ENCODE peak calls at places on chromosomes 16 and 17, in four cellular contexts. N is GM13976, H is bronchial epithelial cell, G is tibial artery. O is an unnamed sample.

GRCh38 chr17:79671387-79671752 is 59.4 kb upstream of the ENPP7 start:
- DNase-seq in N (no peak), H (no peak), G (no peak), O (no peak)

GRCh38 chr17:185445-186138 is 4.1 kb upstream of the DOC2B start:
- DNase-seq in N (no peak), H (peak; percentile 53), G (no peak), O (no peak)

GRCh38 chr17:33316733-33317132 is 23.6 kb upstream of the ASIC2 start:
- DNase-seq in N (no peak), H (no peak), G (no peak), O (no peak)

GRCh38 chr17:17576772-17577234 is 14.7 kb downstream of the PEMT start:
- DNase-seq in N (no peak), H (no peak), G (no peak), O (no peak)

GRCh38 chr16:77298638-77299360 is 99.6 kb downstream of the SYCE1L start:
- DNase-seq in N (no peak), H (peak; percentile 91), G (no peak), O (no peak)

GRCh38 chr17:65711671-65712276 is 150.3 kb upstream of the AXIN2 start:
- DNase-seq in N (no peak), H (no peak), G (no peak), O (no peak)

GRCh38 chr16:67150058-67150832 is 553 bp downstream of the B3GNT9 start:
- DNase-seq in N (peak; percentile 86), H (peak; percentile 15), G (no peak), O (peak; percentile 86)

GRCh38 chr16:73483076-73483791 is 435.3 kb upstream of the ZFHX3 start:
- DNase-seq in N (no peak), H (no peak), G (no peak), O (no peak)

GRCh38 chr16:66515543-66516171 is 34.3 kb downstream of the TK2 start:
- DNase-seq in N (peak; percentile 50), H (no peak), G (peak; percentile 83), O (peak; percentile 45)

GRCh38 chr16:71426069-71426879 is 15.6 kb downstream of the TLE7 start:
- DNase-seq in N (peak; percentile 71), H (peak; percentile 95), G (no peak), O (peak; percentile 76)

GRCh38 chr17:80948091-80948960 is 43.3 kb upstream of the CHMP6 start:
- DNase-seq in N (no peak), H (no peak), G (peak; percentile 73), O (no peak)

GRCh38 chr17:9900744-9901143 is 4.3 kb downstream of the RCVRN start:
- DNase-seq in N (no peak), H (peak; percentile 8), G (no peak), O (no peak)

GRCh38 chr17:82350182-82351030 is 8.6 kb upstream of the TEX19 start:
- DNase-seq in N (no peak), H (no peak), G (no peak), O (peak; percentile 55)

GRCh38 chr17:82931696-82932060 is 91.9 kb upstream of the ZNF750 start:
- DNase-seq in N (no peak), H (peak; percentile 17), G (peak; percentile 80), O (no peak)

GRCh38 chr17:72151565-72152391 is 31.0 kb downstream of the SOX9 start:
- DNase-seq in N (no peak), H (peak; percentile 44), G (no peak), O (no peak)

DNA sequence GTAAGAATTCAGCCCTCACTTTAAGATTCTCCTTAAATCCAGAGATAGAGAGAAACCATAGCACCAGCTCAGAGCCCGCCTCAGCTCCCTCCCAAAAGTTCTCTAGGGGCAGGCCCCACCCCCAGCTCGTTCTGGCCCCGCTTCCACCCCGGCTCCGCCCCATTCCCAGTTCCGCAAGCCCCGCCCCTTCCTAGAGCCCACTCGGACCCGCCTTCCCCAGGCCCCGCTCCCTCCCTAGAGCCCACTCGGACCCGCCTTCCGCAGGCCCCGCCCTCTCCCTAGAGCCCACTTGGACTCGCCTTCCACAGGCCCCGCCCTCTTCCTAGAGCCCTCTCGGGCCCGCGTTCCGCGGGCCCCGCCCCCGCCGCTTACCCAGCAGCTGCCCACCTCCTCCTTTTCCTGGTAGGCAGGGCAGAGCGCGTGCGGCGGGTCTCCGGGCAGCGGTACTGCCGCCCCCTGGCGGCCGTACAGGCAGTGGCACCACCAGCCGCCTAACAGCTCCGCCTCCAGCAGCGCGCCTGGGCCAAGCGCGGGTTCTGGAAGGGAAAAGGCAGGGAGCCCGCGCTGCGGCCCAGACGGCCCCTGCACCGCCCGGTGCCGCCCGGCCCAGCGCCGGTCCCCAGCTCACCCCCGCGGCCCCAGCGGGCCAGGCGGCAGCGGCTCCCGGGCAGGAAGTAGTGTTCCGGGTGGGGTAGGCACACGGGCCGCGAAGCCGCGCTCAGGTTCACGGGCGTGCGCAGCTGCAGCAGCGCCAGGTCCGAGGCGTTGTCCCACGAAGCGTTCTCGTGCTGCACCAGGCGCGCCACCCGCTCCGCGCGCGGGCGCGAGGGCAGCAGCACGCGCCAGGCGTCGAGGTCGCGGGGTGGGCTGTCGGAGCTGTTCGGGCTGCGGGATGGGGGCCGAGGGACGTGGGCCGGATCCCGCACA is 6.8 kb upstream of the PRSS8 start:
- DNase-seq in N (peak; percentile 100), H (peak; percentile 91), G (peak; percentile 100), O (peak; percentile 100)
- TF ChIP-seq CTCF in N (peak; percentile 94), H (peak; percentile 96), G (peak; percentile 96), O (peak; percentile 93)

DNA sequence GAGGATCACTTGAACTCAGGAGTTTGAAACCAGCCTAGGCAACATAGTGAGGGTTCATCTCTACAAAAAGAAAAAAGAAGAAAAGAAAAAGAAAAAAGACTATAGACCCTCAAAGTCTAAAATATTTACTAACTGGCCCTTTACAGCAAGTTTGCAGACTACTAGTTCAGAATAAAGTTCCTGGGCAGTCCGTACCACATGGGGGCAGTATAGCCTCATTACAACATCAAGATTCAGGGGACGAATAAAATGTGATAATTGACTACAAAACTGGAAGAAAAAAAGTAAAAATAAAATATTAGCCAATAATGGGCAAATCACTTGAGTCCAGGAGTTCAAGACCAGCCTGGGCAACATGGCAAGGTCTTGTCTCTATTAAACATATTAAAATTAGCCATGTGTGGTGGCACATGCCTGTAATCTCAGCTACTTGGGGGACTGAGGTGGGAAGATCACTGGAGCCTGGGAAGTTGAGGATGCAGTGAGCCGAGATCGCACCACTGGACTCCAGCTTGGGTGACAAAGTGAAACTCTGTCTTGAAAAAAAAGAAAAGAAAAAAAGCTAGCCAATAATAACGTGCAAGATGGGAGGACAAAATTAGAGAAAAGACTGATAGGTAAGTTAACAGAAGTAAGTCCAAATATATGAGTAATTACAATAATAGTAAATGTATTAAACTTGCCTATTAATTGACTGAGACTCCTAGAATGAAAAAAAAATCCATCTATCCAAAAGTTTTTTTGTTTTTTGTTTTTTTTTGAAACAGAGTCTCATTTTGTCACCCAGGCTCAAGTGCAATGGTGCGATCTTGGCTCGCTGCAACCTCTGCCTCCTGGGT is 129.4 kb upstream of the SEC14L1 start:
- DNase-seq in N (no peak), H (peak; percentile 41), G (no peak), O (no peak)
- TF ChIP-seq CTCF in N (peak; percentile 50), H (peak; percentile 42), G (no peak), O (peak; percentile 70)

DNA sequence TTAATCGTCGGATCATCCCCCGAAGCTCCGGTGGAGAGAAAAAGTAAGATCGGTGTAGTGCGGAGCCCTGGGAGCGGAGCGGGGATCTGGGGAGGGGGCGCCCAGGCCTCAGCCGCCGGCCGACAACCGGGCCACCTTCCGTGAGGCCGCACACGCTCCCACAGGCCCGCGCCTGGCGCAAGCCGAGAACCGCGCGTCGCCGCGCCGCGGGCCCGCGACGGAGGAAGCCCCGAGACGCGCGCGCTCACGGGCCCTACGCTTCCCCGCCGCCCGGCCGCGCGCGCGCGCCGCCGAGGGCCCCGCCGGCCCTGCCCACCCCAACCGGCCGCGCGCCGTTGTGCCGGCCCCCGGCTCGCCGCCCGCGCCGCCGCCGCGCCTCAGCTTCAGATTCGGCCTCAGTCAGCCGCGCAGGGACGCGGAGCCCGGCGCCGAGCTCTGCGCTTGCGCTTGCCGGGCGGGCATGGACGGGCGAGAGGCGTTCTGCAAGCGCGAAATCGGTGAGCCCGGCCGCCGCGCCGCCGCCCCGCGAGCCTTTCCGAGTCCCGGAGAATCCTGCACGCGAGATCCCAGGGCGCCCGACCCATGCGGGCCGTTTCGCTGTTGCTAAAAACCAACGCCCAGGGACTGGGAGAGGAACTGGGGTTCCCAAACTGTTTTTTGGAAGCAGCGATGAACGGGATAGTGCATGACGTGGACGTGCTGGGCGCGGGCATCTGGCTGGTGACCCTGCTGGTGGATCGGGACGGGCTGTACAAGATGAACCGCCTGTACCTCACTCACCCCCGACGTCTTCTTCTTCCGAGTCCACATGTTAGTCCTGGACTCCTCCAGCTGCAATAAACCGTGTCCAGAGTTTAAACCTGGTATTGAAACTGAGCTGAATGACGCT is 28.0 kb upstream of the LRRC37A start:
- DNase-seq in N (peak; percentile 95), H (peak; percentile 67), G (peak; percentile 90), O (peak; percentile 97)
- TF ChIP-seq CTCF in N (no peak), H (no peak), G (no peak), O (no peak)

GRCh38 chr17:39916918-39917317 is 1.5 kb downstream of the GSDMB start:
- DNase-seq in N (no peak), H (no peak), G (no peak), O (no peak)
- TF ChIP-seq CTCF in N (no peak), H (no peak), G (no peak), O (no peak)

GRCh38 chr17:4209611-4210010 is 54.2 kb downstream of the ANKFY1 start:
- DNase-seq in N (no peak), H (no peak), G (no peak), O (no peak)

GRCh38 chr17:4205917-4206316 is 57.9 kb downstream of the ANKFY1 start:
- DNase-seq in N (no peak), H (no peak), G (no peak), O (no peak)

GRCh38 chr17:4204676-4205075 is 59.1 kb downstream of the ANKFY1 start:
- DNase-seq in N (no peak), H (no peak), G (peak; percentile 83), O (no peak)

GRCh38 chr17:4206945-4207344 is 56.8 kb downstream of the ANKFY1 start:
- DNase-seq in N (no peak), H (no peak), G (no peak), O (no peak)

GRCh38 chr17:4208228-4208627 is 55.6 kb downstream of the ANKFY1 start:
- DNase-seq in N (no peak), H (no peak), G (peak; percentile 85), O (no peak)
- TF ChIP-seq CTCF in N (no peak), H (no peak), G (no peak), O (no peak)

GRCh38 chr16:3095869-3096268 is 3.2 kb downstream of the ZSCAN10 start:
- DNase-seq in N (peak; percentile 90), H (no peak), G (no peak), O (peak; percentile 93)
- TF ChIP-seq CTCF in N (peak; percentile 10), H (peak; percentile 18), G (no peak), O (peak; percentile 46)

GRCh38 chr17:42049834-42050359 is 504 bp downstream of the C17orf113 start:
- DNase-seq in N (no peak), H (no peak), G (no peak), O (no peak)
- TF ChIP-seq CTCF in N (no peak), H (no peak), G (no peak), O (no peak)

DNA sequence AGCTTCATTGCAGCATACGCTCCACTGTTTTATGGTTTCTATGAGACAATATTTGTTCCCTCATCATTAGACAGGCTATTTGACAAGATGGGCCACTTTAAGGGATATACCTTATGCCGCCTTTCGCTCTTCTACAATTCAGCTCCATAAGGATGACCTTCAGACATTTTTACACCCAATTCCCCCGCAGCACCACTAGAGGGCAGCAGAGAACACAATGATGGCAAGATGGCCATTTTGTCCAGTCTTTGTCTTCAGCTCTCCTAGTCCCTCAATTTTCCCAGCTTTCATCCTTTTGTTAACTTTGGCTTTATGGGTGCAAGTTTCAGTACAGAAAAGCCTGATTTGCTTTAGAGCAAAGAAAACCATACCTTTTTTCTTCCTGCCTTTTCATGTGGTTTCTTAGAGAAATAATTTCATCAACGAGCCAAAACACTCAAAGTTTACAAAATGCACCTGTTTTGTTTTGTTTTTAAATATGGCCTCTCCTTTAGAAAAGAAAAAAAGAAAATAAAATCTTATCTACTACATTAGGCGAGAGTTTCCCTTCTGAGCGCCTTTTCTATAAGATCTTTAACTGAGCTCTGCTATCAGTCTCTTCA is 355.3 kb downstream of the TOX3 start:
- DNase-seq in N (peak; percentile 26), H (peak; percentile 54), G (peak; percentile 65), O (peak; percentile 36)
- TF ChIP-seq CTCF in N (peak; percentile 90), H (peak; percentile 87), G (peak; percentile 80), O (peak; percentile 87)

O was measured in GM13977.